ENCODE peak calls at places on chromosomes 2 and 18, in nine cellular contexts. D, J, G, B, W, X, F, Y and K are unnamed samples. For H3K36me3 and H3K4me1, the result is how much of the 10 kb centered on the place peaks cover.

GRCh38 chr2:70937866-70938579 is 2.3 kb downstream of the ATP6V1B1 start:
- DNase-seq in B (peak), F (no peak), Y (peak), X (no peak), W (no peak), D (peak), J (no peak), G (no peak), K (no peak)

GRCh38 chr2:74179063-74179865 is 585 bp upstream of the MOB1A start:
- DNase-seq in G (no peak), J (no peak), D (no peak), F (no peak), B (no peak), X (no peak), Y (peak), W (no peak), K (no peak)

GRCh38 chr2:151928380-151928779 is 100.2 kb upstream of the ARL5A start:
- DNase-seq in X (no peak), B (no peak), W (no peak), G (no peak), Y (no peak), D (no peak), F (no peak), J (no peak), K (no peak)

GRCh38 chr2:149651229-149651628 is 63.7 kb upstream of the MMADHC start:
- DNase-seq in Y (no peak), G (no peak), X (no peak), J (no peak), W (no peak), D (peak), F (peak), B (no peak), K (no peak)

GRCh38 chr2:46674451-46674850 is 195.1 kb downstream of the TMEM247 start:
- DNase-seq in D (no peak), W (no peak), Y (no peak), J (no peak), X (no peak), G (peak), B (no peak), F (no peak), K (no peak)

GRCh38 chr18:39198376-39198775 is 1632.8 kb upstream of the CELF4 start:
- DNase-seq in B (no peak), W (no peak), F (no peak), J (no peak), G (peak), Y (no peak), D (no peak), X (no peak), K (no peak)

GRCh38 chr2:47108638-47109372 is 46.3 kb downstream of the STPG4 start:
- DNase-seq in X (peak), J (no peak), B (no peak), Y (no peak), W (no peak), F (no peak), D (no peak), G (peak), K (no peak)

GRCh38 chr18:51513525-51513924 is 316.0 kb upstream of the MEX3C start:
- DNase-seq in Y (no peak), X (no peak), D (no peak), B (no peak), W (no peak), G (no peak), J (no peak), F (no peak), K (no peak)

GRCh38 chr2:8477511-8478132 is 204.2 kb upstream of the ID2 start:
- DNase-seq in D (peak), F (no peak), Y (no peak), X (no peak), J (no peak), G (no peak), W (no peak), B (peak), K (no peak)

GRCh38 chr18:22604390-22604985 is 186.8 kb upstream of the CTAGE1 start:
- DNase-seq in F (no peak), J (peak), Y (peak), W (no peak), G (peak), D (peak), B (no peak), X (no peak), K (no peak)

GRCh38 chr2:41932241-41933034 is 115.4 kb upstream of the PKDCC start:
- DNase-seq in X (no peak), J (peak), Y (peak), D (no peak), B (peak), F (peak), W (peak), G (peak), K (peak)

GRCh38 chr2:190343500-190344274 is at the start of gene INPP1:
- DNase-seq in D (peak), X (no peak), Y (peak), J (peak), W (peak), B (peak), F (peak), G (peak), K (peak)

GRCh38 chr2:101889460-101890098 is 102.2 kb upstream of the IL1R2 start:
- DNase-seq in B (no peak), D (no peak), J (no peak), X (no peak), Y (no peak), G (no peak), F (no peak), W (no peak), K (no peak)

GRCh38 chr2:101133492-101134101 is 17.6 kb downstream of the TBC1D8 start:
- DNase-seq in X (no peak), B (no peak), F (no peak), W (no peak), G (no peak), D (no peak), J (no peak), Y (no peak), K (no peak)

GRCh38 chr18:5961097-5961827 is 65.9 kb upstream of the TMEM200C start:
- DNase-seq in Y (no peak), B (no peak), D (no peak), X (no peak), J (no peak), F (no peak), G (no peak), W (no peak), K (no peak)

GRCh38 chr2:239884051-239884405 is 141.1 kb downstream of the NDUFA10 start:
- DNase-seq in Y (no peak), J (no peak), F (no peak), G (no peak), B (no peak), X (no peak), W (no peak), D (peak), K (no peak)

GRCh38 chr2:215031330-215031729 is 107.1 kb downstream of the ABCA12 start:
- DNase-seq in G (no peak), J (no peak), Y (no peak), F (no peak), B (no peak), W (no peak), D (no peak), X (no peak), K (no peak)

GRCh38 chr2:74497777-74498499 is 1.5 kb downstream of the LBX2 start:
- DNase-seq in B (no peak), Y (no peak), J (peak), X (no peak), W (no peak), D (peak), G (no peak), F (peak), K (peak)

GRCh38 chr18:79275992-79276391 is 119.7 kb upstream of the NFATC1 start:
- DNase-seq in Y (no peak), W (no peak), F (no peak), G (no peak), X (no peak), D (no peak), B (no peak), J (no peak), K (no peak)

GRCh38 chr18:74234326-74235171 is 57.2 kb downstream of the CYB5A start:
- DNase-seq in J (peak), G (peak), F (no peak), X (no peak), Y (peak), B (peak), W (peak), D (peak), K (peak)

GRCh38 chr2:133287709-133288108 is 280.6 kb downstream of the NCKAP5 start:
- DNase-seq in W (no peak), J (no peak), F (no peak), D (no peak), X (no peak), Y (no peak), B (no peak), G (peak), K (no peak)

GRCh38 chr2:44691174-44691785 is 250.2 kb upstream of the SIX3 start:
- DNase-seq in J (no peak), G (no peak), W (no peak), Y (no peak), B (no peak), F (no peak), D (no peak), X (no peak), K (no peak)

GRCh38 chr2:145184741-145185671 is 665.1 kb upstream of the ZEB2 start:
- DNase-seq in D (no peak), Y (no peak), W (no peak), F (no peak), G (peak), J (no peak), B (no peak), X (no peak), K (no peak)

GRCh38 chr2:230449901-230450467 is 34.0 kb downstream of the SP100 start:
- DNase-seq in G (no peak), W (no peak), J (no peak), D (no peak), F (no peak), X (no peak), Y (no peak), B (no peak), K (no peak)
- H3K36me3 ChIP-seq in G (under half), W (under half), J (half or more), D (under half), F (half or more), X (under half), Y (under half), B (under half), K (under half)

GRCh38 chr2:26785431-26786206 is at the start of gene CENPA:
- DNase-seq in J (peak), W (peak), Y (peak), G (peak), B (peak), F (peak), X (peak), D (peak), K (peak)
- TF ChIP-seq POLR2A in J (no peak), W (no peak), Y (peak), G (peak), B (no peak), F (no peak), X (peak), D (no peak), K (peak)

GRCh38 chr2:37349376-37349775 is 4.9 kb downstream of the QPCT start:
- DNase-seq in X (no peak), D (no peak), W (no peak), F (no peak), Y (no peak), G (no peak), J (no peak), B (no peak), K (no peak)
- H3K4me1 ChIP-seq in X (under half), D (under half), W (under half), F (under half), Y (under half), G (under half), J (under half), B (under half), K (under half)

GRCh38 chr2:218662377-218662776 is 2.9 kb downstream of the BCS1L start:
- DNase-seq in J (no peak), F (no peak), Y (no peak), W (no peak), G (no peak), B (peak), X (no peak), D (no peak), K (no peak)
- H3K36me3 ChIP-seq in J (half or more), F (half or more), Y (under half), W (under half), G (under half), B (under half), X (under half), D (under half), K (under half)